ENCODE peak calls at places on chromosomes 13 and 19, in eight cellular contexts. O, L, J, N, V, R, G and X are unnamed samples.

GRCh38 chr19:55115446-55116065 is 1.9 kb downstream of the PPP1R12C start:
- DNase-seq in V (no peak), J (no peak), G (no peak), R (peak), O (no peak), N (peak), L (no peak), X (no peak)

GRCh38 chr13:90926459-90926858 is 421.0 kb upstream of the MIR17HG start:
- DNase-seq in J (no peak), O (no peak), V (peak), G (no peak), N (no peak), L (no peak), R (peak), X (no peak)

GRCh38 chr19:3047307-3048189 is 14.7 kb downstream of the TLE5 start:
- DNase-seq in J (peak), V (no peak), L (peak), N (peak), G (peak), O (peak), R (peak), X (peak)

GRCh38 chr13:90686438-90686837 is 661.0 kb upstream of the MIR17HG start:
- DNase-seq in V (peak), G (no peak), N (peak), L (no peak), J (no peak), R (no peak), O (peak), X (no peak)

GRCh38 chr13:99749627-99750026 is 221.9 kb downstream of the ZIC5 start:
- DNase-seq in O (peak), R (no peak), V (no peak), G (no peak), J (no peak), N (no peak), L (no peak), X (no peak)

GRCh38 chr13:99398916-99399622 is 91.9 kb upstream of the GPR183 start:
- DNase-seq in J (no peak), O (no peak), G (no peak), V (no peak), R (no peak), N (no peak), L (no peak), X (no peak)

GRCh38 chr13:113083402-113084061 is 22.1 kb upstream of the F7 start:
- DNase-seq in G (no peak), O (peak), N (peak), R (no peak), J (no peak), L (peak), V (no peak), X (no peak)

GRCh38 chr13:49347650-49348385 is 96.0 kb downstream of the CAB39L start:
- DNase-seq in O (no peak), V (no peak), N (no peak), J (no peak), R (no peak), G (no peak), L (no peak), X (no peak)

GRCh38 chr19:39602224-39602623 is at the start of gene LGALS13:
- DNase-seq in R (no peak), N (no peak), O (no peak), G (no peak), L (no peak), V (no peak), J (no peak), X (no peak)

GRCh38 chr13:99619207-99619606 is 117.9 kb downstream of the TM9SF2 start:
- DNase-seq in L (no peak), N (no peak), R (no peak), J (no peak), V (no peak), G (no peak), O (no peak), X (no peak)